ENCODE peak calls at places on chromosome 6, in ten cellular contexts. R is kidney; N is activated B cell treated with CpG ODN at 0.5 μM for 24 hours; L is stimulated activated CD4-positive, alpha-beta T cell treated with anti-CD3 and anti-CD28 coated beads, Interleukin-12 subunit alpha, Interleukin-12 subunit beta, amount 100 ng/mL, for 48 hours; S is cardiac muscle cell; C is mucosa of gallbladder; B is fibroblast of pulmonary artery; V is right atrium auricular region; Q is CD4-positive, alpha-beta T cell; W is ovary. G is an unnamed sample.

GRCh38 chr6:15331143-15331542 is 85.3 kb downstream of the JARID2 start:
- DNase-seq in R (no peak), N (no peak), L (no peak), S (no peak), C (no peak), B (peak), V (no peak), Q (no peak), W (no peak), G (no peak)

GRCh38 chr6:11212625-11213024 is 19.8 kb downstream of the NEDD9 start:
- DNase-seq in R (no peak), N (no peak), L (no peak), S (peak), C (no peak), B (peak), V (peak), Q (no peak), W (no peak), G (no peak)

GRCh38 chr6:127118505-127119360 is at the start of gene RSPO3:
- DNase-seq in R (peak), N (no peak), L (no peak), S (peak), C (no peak), B (peak), V (no peak), Q (no peak), W (peak), G (peak)

GRCh38 chr6:110053395-110054240 is 75.5 kb downstream of the GPR6 start:
- DNase-seq in R (no peak), N (no peak), L (no peak), S (peak), C (peak), B (peak), V (no peak), Q (no peak), W (no peak), G (no peak)

GRCh38 chr6:44016131-44016870 is 111.0 kb downstream of the MRPL14 start:
- DNase-seq in R (peak), N (no peak), L (no peak), S (peak), C (no peak), B (peak), V (no peak), Q (no peak), W (no peak), G (no peak)

GRCh38 chr6:27495386-27496135 is 22.7 kb upstream of the ZNF184 start:
- DNase-seq in R (no peak), N (no peak), L (peak), S (peak), C (no peak), B (peak), V (no peak), Q (no peak), W (peak), G (no peak)

GRCh38 chr6:154298297-154298696 is 58.3 kb downstream of the IPCEF1 start:
- DNase-seq in R (no peak), N (no peak), L (no peak), S (peak), C (no peak), B (peak), V (no peak), Q (no peak), W (no peak), G (no peak)

GRCh38 chr6:137282253-137282652 is 63.1 kb upstream of the IFNGR1 start:
- DNase-seq in R (no peak), N (no peak), L (no peak), S (no peak), C (no peak), B (no peak), V (no peak), Q (no peak), W (no peak), G (no peak)

GRCh38 chr6:163825033-163825432 is 410.5 kb downstream of the QKI start:
- DNase-seq in R (no peak), N (no peak), L (no peak), S (peak), C (no peak), B (no peak), V (no peak), Q (no peak), W (no peak), G (no peak)

GRCh38 chr6:158764941-158765340 is 54.2 kb downstream of the EZR start:
- DNase-seq in R (no peak), N (no peak), L (no peak), S (no peak), C (no peak), B (no peak), V (no peak), Q (no peak), W (no peak), G (no peak)

GRCh38 chr6:129203190-129203900 is 320.4 kb downstream of the LAMA2 start:
- DNase-seq in R (no peak), N (no peak), L (no peak), S (no peak), C (no peak), B (no peak), V (no peak), Q (no peak), W (no peak), G (no peak)

G was measured in GM12892.